ENCODE peak calls at places on chromosome 18, in five cellular contexts. H is tibial nerve, Z is colonic mucosa, M is coronary artery, A is cardiac muscle cell. K is an unnamed sample.

GRCh38 chr18:78619854-78620253 is 359.8 kb upstream of the SALL3 start:
- DNase-seq in H (no peak), Z (no peak), M (no peak), A (no peak), K (no peak)

GRCh38 chr18:6397931-6398566 is 16.7 kb downstream of the L3MBTL4 start:
- DNase-seq in H (no peak), Z (no peak), M (no peak), A (no peak), K (no peak)

GRCh38 chr18:22745966-22746365 is 187.2 kb upstream of the RBBP8 start:
- DNase-seq in H (no peak), Z (no peak), M (no peak), A (no peak), K (no peak)

GRCh38 chr18:27244259-27244658 is 59.2 kb upstream of the CHST9 start:
- DNase-seq in H (no peak), Z (no peak), M (no peak), A (no peak), K (no peak)

GRCh38 chr18:10249270-10249669 is 205.2 kb upstream of the APCDD1 start:
- DNase-seq in H (no peak), Z (no peak), M (no peak), A (peak; percentile 37), K (no peak)

GRCh38 chr18:39701839-39702238 is 2136.2 kb upstream of the CELF4 start:
- DNase-seq in H (no peak), Z (no peak), M (no peak), A (no peak), K (no peak)

GRCh38 chr18:63505566-63506335 is 29.0 kb downstream of the SERPINB5 start:
- DNase-seq in H (peak; percentile 43), Z (peak; percentile 54), M (no peak), A (peak; percentile 23), K (no peak)

GRCh38 chr18:715626-716025 is 3.2 kb upstream of the ENOSF1 start:
- DNase-seq in H (no peak), Z (no peak), M (no peak), A (no peak), K (no peak)

GRCh38 chr18:76460482-76460881 is 34.6 kb downstream of the ZNF516 start:
- DNase-seq in H (no peak), Z (no peak), M (peak; percentile 46), A (no peak), K (no peak)

GRCh38 chr18:77657651-77658308 is 408.1 kb downstream of the GALR1 start:
- DNase-seq in H (no peak), Z (no peak), M (peak; percentile 65), A (no peak), K (no peak)

DNA sequence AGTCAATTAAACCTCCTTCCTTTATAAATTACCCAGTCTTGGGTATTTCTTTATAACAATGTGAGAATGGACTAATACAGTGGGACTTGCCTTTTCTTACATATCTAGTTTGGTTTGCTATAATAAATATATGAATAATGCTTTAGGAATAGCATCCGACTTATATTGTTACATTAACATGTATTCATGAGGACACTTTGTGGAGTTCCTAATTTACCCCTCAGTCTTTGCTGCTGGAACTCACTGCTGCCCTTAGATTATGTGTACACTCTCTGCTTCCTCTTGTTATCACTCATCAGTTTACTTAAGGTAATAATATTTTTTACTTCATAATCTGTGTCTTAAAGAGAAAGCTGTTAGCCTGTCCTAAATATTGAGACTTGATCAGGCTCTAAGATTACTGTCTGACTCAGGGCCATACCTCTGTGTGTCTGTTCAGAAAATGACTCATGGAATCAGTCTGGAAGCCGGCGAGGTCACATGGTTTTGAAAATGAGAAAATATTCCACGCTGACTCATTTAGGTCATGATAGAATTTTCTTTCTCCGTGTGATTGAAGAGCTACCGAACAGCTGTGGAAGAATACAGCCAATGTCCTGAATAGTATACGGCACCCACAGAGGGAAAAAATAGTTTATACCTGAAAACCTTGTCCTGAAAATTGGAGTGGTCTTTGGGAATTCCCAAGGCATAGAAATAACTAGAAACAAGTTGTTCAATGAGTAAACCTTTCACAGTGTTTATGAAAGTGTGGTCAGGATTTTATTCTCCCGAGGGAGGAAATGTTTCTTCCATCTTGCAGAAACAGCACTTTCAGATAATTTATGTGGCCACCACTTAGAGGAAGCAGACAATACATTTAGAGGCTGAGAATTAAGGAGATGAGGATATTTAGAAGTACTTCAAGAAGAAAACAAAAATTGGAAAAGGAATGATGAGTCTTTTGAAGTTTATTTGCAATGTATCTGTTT is 156.4 kb downstream of the DSEL start:
- DNase-seq in H (peak; percentile 75), Z (no peak), M (peak; percentile 84), A (no peak), K (no peak)
- H3K27ac ChIP-seq in H (peak overlapping the region; percentile 56), Z (peak overlapping the region; percentile 30), M (peak overlapping the region; percentile 87), A (no peak overlapping the region), K (peak overlapping the region; percentile 4)

GRCh38 chr18:13439475-13439874 is 220.9 kb downstream of the LDLRAD4 start:
- DNase-seq in H (no peak), Z (no peak), M (peak; percentile 67), A (no peak), K (no peak)
- H3K27ac ChIP-seq in H (no peak overlapping the region), Z (no peak overlapping the region), M (no peak overlapping the region), A (no peak overlapping the region), K (no peak overlapping the region)

GRCh38 chr18:55858661-55859111 is 270.7 kb upstream of the TCF4 start:
- DNase-seq in H (no peak), Z (no peak), M (no peak), A (no peak), K (no peak)
- H3K27ac ChIP-seq in H (no peak overlapping the region), Z (no peak overlapping the region), M (no peak overlapping the region), A (no peak overlapping the region), K (peak overlapping the region; percentile 40)

GRCh38 chr18:55753643-55754255 is 165.8 kb upstream of the TCF4 start:
- DNase-seq in H (no peak), Z (no peak), M (no peak), A (no peak), K (no peak)
- H3K27ac ChIP-seq in H (no peak overlapping the region), Z (no peak overlapping the region), M (no peak overlapping the region), A (no peak overlapping the region), K (no peak overlapping the region)

K was measured in caudate nucleus.